ENCODE peak calls at places on chromosomes 4 and X, in seven cellular contexts. K, N, L, H, I, E and R are unnamed samples. For H3K36me3 and H3K27me3, the result is how much of the 10 kb centered on the place peaks cover.

GRCh38 chr4:159103406-159104131 is 690 bp downstream of the RAPGEF2 start:
- DNase-seq in K (peak), N (peak), L (peak), H (no peak), I (no peak), E (peak), R (peak)

GRCh38 chrX:96792047-96792446 is 91.7 kb upstream of the RPA4 start:
- DNase-seq in K (no peak), N (no peak), L (no peak), H (no peak), I (no peak), E (no peak), R (no peak)

GRCh38 chr4:21769404-21770147 is 179.0 kb downstream of the KCNIP4 start:
- DNase-seq in K (no peak), N (peak), L (no peak), H (no peak), I (no peak), E (peak), R (no peak)

GRCh38 chr4:147550626-147551250 is 66.5 kb upstream of the TMEM184C start:
- DNase-seq in K (no peak), N (peak), L (peak), H (peak), I (no peak), E (peak), R (no peak)

GRCh38 chr4:56139241-56139827 is 190.6 kb downstream of the CEP135 start:
- DNase-seq in K (no peak), N (no peak), L (no peak), H (no peak), I (no peak), E (no peak), R (no peak)

GRCh38 chrX:34813618-34814017 is 129.0 kb upstream of the FAM47B start:
- DNase-seq in K (no peak), N (peak), L (no peak), H (no peak), I (no peak), E (peak), R (no peak)

GRCh38 chr4:174629265-174629664 is 107.0 kb upstream of the HPGD start:
- DNase-seq in K (no peak), N (peak), L (no peak), H (no peak), I (no peak), E (no peak), R (no peak)

GRCh38 chrX:93932471-93933220 is 258.6 kb downstream of the FAM133A start:
- DNase-seq in K (no peak), N (no peak), L (no peak), H (no peak), I (no peak), E (no peak), R (no peak)

GRCh38 chrX:48957827-48958634 is 624 bp upstream of the OTUD5 start:
- DNase-seq in K (peak), N (peak), L (peak), H (peak), I (peak), E (peak), R (peak)

GRCh38 chrX:48958635-48959094 is 1.3 kb upstream of the OTUD5 start:
- DNase-seq in K (peak), N (peak), L (peak), H (no peak), I (peak), E (peak), R (peak)

GRCh38 chrX:48956728-48957414 is 536 bp downstream of the OTUD5 start:
- DNase-seq in K (peak), N (no peak), L (peak), H (no peak), I (no peak), E (no peak), R (peak)

GRCh38 chrX:48960291-48960690 is 2.9 kb upstream of the OTUD5 start:
- DNase-seq in K (no peak), N (no peak), L (no peak), H (no peak), I (no peak), E (no peak), R (no peak)

DNA sequence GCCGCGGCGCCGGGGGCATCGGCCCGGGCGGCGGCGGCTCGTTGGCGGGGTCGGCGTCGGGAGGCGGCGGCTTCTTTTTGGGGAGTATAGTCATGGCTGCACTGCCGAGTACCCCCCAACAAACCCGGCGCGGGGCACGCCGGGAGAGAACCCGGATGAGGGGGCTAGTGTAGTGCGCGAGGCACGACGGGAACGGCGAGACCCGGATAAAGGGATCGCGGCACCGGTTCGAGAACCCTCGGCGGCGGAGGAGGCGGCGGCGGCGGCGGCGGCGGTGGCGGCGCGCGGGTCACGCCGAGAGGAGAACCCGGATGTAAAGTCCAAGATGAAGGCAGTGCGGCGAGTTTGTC is at the start of gene OTUD5:
- DNase-seq in K (no peak), N (no peak), L (peak), H (no peak), I (no peak), E (no peak), R (peak)
- H3K4me3 ChIP-seq in K (peak), N (peak), L (peak), H (peak), I (peak), E (peak), R (peak)

GRCh38 chr4:79338148-79338547 is 12.3 kb upstream of the NAA11 start:
- DNase-seq in K (no peak), N (no peak), L (no peak), H (no peak), I (no peak), E (no peak), R (no peak)

GRCh38 chr4:79334783-79335182 is 8.9 kb upstream of the NAA11 start:
- DNase-seq in K (no peak), N (no peak), L (no peak), H (no peak), I (no peak), E (no peak), R (no peak)

GRCh38 chr4:79341893-79342653 is 16.2 kb upstream of the NAA11 start:
- DNase-seq in K (no peak), N (no peak), L (no peak), H (no peak), I (no peak), E (no peak), R (no peak)

GRCh38 chr4:79340568-79340967 is 14.7 kb upstream of the NAA11 start:
- DNase-seq in K (no peak), N (no peak), L (no peak), H (no peak), I (no peak), E (no peak), R (no peak)
- H3K36me3 ChIP-seq in K (under half), N (under half), L (under half), H (under half), I (under half), E (under half), R (under half)

GRCh38 chr4:2798399-2799301 is 5.8 kb downstream of the SH3BP2 start:
- DNase-seq in K (no peak), N (peak), L (peak), H (no peak), I (no peak), E (no peak), R (no peak)
- H3K27me3 ChIP-seq in K (under half), N (under half), L (under half), H (under half), I (under half), E (under half), R (under half)

DNA sequence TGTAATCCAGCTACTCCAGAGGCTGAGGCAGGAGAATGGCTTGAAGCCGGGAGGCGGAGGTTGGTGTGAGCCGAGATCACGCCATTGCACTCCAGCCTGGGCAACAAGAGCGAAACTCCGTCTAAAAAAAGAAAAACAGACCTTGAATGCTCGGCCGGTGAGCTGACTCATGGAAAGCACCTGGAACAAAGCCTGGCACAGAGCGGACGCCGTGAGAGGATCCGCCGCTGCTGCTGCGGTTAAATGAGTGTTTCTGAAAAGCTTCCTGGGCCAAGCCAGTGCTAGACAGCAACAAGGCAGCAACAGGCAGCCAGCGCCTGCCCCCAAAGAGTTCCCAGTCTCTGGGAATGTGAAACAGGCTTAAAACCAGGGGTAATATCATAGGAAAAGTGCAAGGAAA is 186.4 kb downstream of the AFAP1 start:
- DNase-seq in K (peak), N (no peak), L (no peak), H (no peak), I (no peak), E (no peak), R (no peak)
- H3K4me3 ChIP-seq in K (peak), N (no peak), L (no peak), H (no peak), I (no peak), E (no peak), R (no peak)

DNA sequence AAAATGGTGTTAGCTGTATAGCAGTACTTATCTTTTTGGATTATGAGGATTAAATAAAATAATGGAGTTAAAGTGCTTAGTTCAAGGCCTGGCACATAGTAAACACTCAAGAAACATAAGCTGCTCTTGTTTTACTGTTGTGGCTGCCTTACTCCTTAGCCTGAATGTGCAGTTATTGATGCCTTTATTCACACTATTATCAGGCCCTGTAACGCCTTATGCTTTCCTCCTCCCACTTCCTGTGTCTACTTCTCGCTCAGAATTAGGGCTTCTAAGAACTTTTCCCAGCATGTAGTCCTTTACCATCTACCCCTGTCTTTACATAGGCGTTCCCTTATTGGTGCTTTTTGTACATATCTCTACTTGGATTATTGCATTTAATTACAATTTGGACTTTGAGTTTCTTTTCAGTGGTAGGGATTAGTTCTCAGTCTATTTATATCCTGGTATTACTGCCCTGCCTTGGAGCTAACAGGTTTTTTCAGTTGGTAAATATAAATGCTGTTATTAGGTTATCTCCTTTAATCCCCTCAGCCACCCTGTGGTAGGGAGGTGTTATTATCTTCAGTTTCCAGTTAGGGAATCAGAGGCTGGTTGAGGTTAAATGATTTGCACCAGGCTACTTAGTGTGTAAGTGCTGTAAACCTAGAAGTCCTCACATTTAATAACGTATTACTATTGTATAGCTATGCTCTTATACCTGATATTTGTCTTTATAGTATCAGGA is 83.9 kb downstream of the RBPJ start:
- DNase-seq in K (no peak), N (no peak), L (no peak), H (no peak), I (no peak), E (no peak), R (no peak)
- H3K36me3 ChIP-seq in K (under half), N (under half), L (under half), H (under half), I (under half), E (under half), R (half or more)

DNA sequence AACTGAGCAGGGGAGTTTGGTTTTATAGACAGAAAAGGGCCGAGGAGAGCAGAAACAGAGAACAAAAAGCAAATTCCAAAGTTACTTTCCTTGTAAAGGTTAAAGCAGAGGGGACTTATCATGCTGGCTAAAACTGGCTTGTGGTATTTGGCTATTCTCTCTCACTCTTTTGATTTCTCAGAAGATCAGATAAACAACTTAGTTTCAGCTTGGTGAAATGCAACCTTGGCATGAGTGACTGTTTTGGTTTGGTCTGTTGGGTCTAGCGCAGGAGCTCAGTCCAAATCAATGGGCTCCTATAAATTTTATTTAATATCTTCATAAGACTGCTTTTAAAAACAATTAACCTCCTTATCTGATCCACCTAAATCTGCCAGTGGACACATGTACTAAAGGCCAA is 47.3 kb upstream of the KIAA1210 start:
- DNase-seq in K (no peak), N (no peak), L (no peak), H (no peak), I (no peak), E (no peak), R (no peak)
- H3K27me3 ChIP-seq in K (under half), N (under half), L (under half), H (under half), I (under half), E (under half), R (under half)